ENCODE peak calls at places on chromosomes 3 and 15, in eight cellular contexts. V, G, U, D, Q, S, P and E are unnamed samples.

GRCh38 chr3:69842789-69843188 is 103.5 kb downstream of the MITF start:
- DNase-seq in V (no peak), G (no peak), U (no peak), D (no peak), Q (peak), S (no peak), P (no peak), E (no peak)

GRCh38 chr3:150081084-150081483 is 110.4 kb upstream of the PFN2 start:
- DNase-seq in V (peak), G (no peak), U (no peak), D (no peak), Q (no peak), S (no peak), P (no peak), E (no peak)

GRCh38 chr3:132966374-132966773 is 71.8 kb upstream of the TMEM108 start:
- DNase-seq in V (no peak), G (no peak), U (no peak), D (no peak), Q (no peak), S (no peak), P (no peak), E (no peak)

GRCh38 chr3:11556851-11557644 is 86.7 kb downstream of the VGLL4 start:
- DNase-seq in V (peak), G (no peak), U (no peak), D (peak), Q (peak), S (no peak), P (no peak), E (no peak)

GRCh38 chr3:37680393-37680792 is 181.3 kb upstream of the CTDSPL start:
- DNase-seq in V (peak), G (no peak), U (no peak), D (no peak), Q (no peak), S (no peak), P (no peak), E (no peak)

GRCh38 chr15:82064824-82065223 is 19.0 kb upstream of the MEX3B start:
- DNase-seq in V (peak), G (no peak), U (no peak), D (no peak), Q (no peak), S (no peak), P (no peak), E (no peak)

GRCh38 chr3:51935886-51936755 is 5.6 kb downstream of the RRP9 start:
- DNase-seq in V (no peak), G (no peak), U (no peak), D (no peak), Q (no peak), S (no peak), P (no peak), E (no peak)

GRCh38 chr3:121660356-121661171 is at the start of gene HCLS1:
- DNase-seq in V (no peak), G (no peak), U (peak), D (peak), Q (peak), S (no peak), P (no peak), E (peak)

GRCh38 chr3:123105201-123106189 is 38.7 kb downstream of the PDIA5 start:
- DNase-seq in V (no peak), G (no peak), U (peak), D (no peak), Q (no peak), S (no peak), P (no peak), E (peak)

GRCh38 chr3:42823351-42823750 is 14.1 kb downstream of the ACKR2 start:
- DNase-seq in V (no peak), G (no peak), U (no peak), D (no peak), Q (no peak), S (no peak), P (no peak), E (no peak)

GRCh38 chr15:98765610-98766009 is 117.3 kb downstream of the IGF1R start:
- DNase-seq in V (no peak), G (no peak), U (no peak), D (no peak), Q (no peak), S (no peak), P (no peak), E (no peak)

GRCh38 chr15:98770984-98771383 is 122.6 kb downstream of the IGF1R start:
- DNase-seq in V (no peak), G (no peak), U (no peak), D (no peak), Q (no peak), S (no peak), P (no peak), E (no peak)

GRCh38 chr15:98764296-98764695 is 116.0 kb downstream of the IGF1R start:
- DNase-seq in V (no peak), G (no peak), U (no peak), D (no peak), Q (no peak), S (no peak), P (no peak), E (no peak)

GRCh38 chr15:98769867-98770266 is 121.5 kb downstream of the IGF1R start:
- DNase-seq in V (no peak), G (no peak), U (no peak), D (no peak), Q (no peak), S (no peak), P (no peak), E (no peak)

DNA sequence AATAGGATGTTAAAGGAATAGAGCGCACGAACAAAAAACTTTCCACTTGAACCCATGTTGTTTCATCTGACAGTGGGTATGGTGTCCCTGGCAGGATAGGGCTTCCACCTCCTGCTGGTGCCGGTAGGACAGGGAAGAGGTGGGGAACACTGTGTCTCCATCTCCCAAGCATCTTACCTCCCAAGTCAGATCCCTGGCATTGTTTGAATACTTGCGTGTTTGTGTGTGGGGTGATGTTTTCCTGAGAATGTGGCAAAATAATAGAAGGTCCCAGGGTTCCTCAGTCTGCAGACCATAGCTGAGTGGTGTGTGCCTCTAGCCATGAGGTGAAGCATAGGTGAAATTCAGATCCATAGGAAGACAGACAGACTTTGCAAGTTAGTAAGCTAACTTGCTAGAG is 119.4 kb downstream of the IGF1R start:
- DNase-seq in V (peak), G (no peak), U (no peak), D (no peak), Q (no peak), S (no peak), P (no peak), E (no peak)
- TF ChIP-seq CTCF in V (no peak), G (no peak), U (no peak), D (no peak), Q (no peak), S (no peak), P (no peak), E (no peak)

DNA sequence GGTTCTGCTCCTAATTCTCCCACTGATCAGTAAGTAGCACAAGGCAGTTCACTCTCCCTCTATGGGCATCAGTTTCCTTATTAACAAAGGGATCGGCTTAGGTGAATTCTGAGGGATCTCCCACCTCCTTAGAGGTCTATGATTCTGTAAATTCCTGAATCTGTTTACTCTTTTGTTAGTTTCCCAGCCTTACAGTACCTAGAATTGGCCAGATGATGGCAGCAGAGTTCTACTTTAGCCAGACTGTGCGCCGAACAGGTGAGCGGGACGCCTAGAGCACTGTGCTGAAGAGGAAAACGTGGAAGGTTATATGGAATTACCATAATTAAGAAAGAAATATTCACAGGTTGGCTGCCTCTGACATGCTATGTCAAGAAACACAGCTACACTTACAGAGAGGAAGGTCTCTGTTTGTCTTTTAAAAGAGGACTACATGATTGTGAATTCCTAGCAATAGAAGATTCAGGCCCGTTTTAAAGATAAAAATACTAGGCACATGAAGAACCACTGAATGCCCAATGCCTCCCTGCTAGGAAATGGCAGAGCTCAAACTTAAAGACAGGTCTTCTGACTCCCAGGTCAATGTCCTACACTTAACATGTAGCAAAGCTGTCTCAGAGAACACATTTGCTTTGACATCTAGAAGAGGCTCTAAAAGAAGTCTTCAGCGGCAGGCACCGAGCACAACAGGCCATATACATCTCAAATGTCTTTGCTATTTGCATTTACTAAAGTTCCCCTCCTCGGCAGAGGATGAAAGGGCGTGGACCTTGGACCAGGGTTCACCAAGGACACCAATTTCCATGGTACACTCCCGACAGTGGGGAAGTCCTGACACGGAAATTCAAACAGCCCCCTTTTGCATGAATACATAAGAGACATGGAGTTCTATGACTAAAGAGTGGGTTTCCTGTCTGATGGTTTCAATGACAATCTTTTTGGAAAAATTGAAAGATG is 259.8 kb downstream of the FGF12 start:
- DNase-seq in V (peak), G (peak), U (peak), D (no peak), Q (no peak), S (peak), P (peak), E (peak)
- TF ChIP-seq CTCF in V (peak), G (peak), U (peak), D (peak), Q (peak), S (peak), P (peak), E (peak)

GRCh38 chr3:126658584-126658983 is 3.7 kb upstream of the TXNRD3 start:
- DNase-seq in V (no peak), G (no peak), U (no peak), D (no peak), Q (no peak), S (no peak), P (no peak), E (no peak)

GRCh38 chr3:126657901-126658300 is 3.0 kb upstream of the TXNRD3 start:
- DNase-seq in V (no peak), G (no peak), U (no peak), D (no peak), Q (no peak), S (no peak), P (no peak), E (no peak)

GRCh38 chr3:126656376-126657134 is 1.6 kb upstream of the TXNRD3 start:
- DNase-seq in V (no peak), G (no peak), U (no peak), D (no peak), Q (no peak), S (no peak), P (no peak), E (no peak)

GRCh38 chr3:126655887-126656286 is 963 bp upstream of the TXNRD3 start:
- DNase-seq in V (no peak), G (no peak), U (no peak), D (no peak), Q (no peak), S (no peak), P (no peak), E (no peak)

GRCh38 chr3:126654571-126655393 is at the start of gene TXNRD3:
- DNase-seq in V (peak), G (peak), U (peak), D (peak), Q (peak), S (peak), P (no peak), E (no peak)
- TF ChIP-seq CTCF in V (no peak), G (peak), U (peak), D (peak), Q (peak), S (no peak), P (peak), E (no peak)

GRCh38 chr3:71862374-71863145 is 77.6 kb upstream of the PROK2 start:
- DNase-seq in V (no peak), G (no peak), U (no peak), D (no peak), Q (no peak), S (no peak), P (no peak), E (no peak)

GRCh38 chr3:71857926-71858325 is 73.0 kb upstream of the PROK2 start:
- DNase-seq in V (no peak), G (no peak), U (no peak), D (no peak), Q (no peak), S (no peak), P (no peak), E (no peak)

GRCh38 chr3:71863563-71864190 is 78.7 kb upstream of the PROK2 start:
- DNase-seq in V (no peak), G (no peak), U (no peak), D (no peak), Q (no peak), S (no peak), P (no peak), E (no peak)

GRCh38 chr3:71858493-71859127 is 73.7 kb upstream of the PROK2 start:
- DNase-seq in V (no peak), G (no peak), U (no peak), D (no peak), Q (no peak), S (peak), P (no peak), E (no peak)

DNA sequence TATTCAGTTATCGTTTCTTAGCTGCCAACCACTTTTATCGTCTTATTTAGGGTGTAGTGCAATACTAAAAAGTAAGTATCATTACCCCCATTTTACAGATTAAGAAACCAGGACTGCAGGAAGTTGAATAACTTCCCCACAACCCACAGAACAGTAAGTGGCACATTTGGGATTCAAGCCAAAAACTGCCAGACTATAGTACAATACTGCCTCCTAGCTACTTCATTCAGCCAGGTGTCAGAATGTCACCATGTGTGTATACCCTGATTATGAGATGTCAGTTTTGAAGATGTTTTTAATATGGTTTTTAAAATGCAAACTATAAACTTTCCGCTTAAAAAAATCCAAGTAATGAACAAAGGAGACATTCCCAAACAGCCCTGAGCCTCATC is 74.2 kb upstream of the PROK2 start:
- DNase-seq in V (peak), G (peak), U (peak), D (no peak), Q (no peak), S (peak), P (peak), E (no peak)
- TF ChIP-seq CTCF in V (peak), G (peak), U (peak), D (peak), Q (peak), S (peak), P (peak), E (no peak)

DNA sequence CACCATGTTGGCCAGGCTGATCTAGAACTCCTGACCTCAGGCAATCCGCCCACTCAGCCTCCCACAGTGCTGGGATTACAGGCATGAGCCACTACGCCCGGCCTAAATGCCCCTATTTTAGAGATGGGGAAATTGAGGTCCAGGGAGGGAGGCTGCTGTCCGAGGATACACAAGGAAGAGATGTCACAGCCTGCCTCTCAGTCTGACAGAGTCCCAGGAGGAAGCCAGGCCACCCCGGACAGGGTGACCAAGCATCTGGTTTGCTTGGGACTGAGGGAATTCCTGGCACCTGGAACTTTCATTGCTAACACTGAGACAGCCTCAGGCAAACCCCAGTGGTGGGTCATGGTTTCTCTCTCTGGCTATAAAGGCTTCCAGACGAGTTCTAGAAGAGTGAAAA is 30.6 kb upstream of the ADAMTS7 start:
- DNase-seq in V (no peak), G (no peak), U (peak), D (no peak), Q (no peak), S (peak), P (no peak), E (peak)
- TF ChIP-seq CTCF in V (no peak), G (no peak), U (no peak), D (no peak), Q (no peak), S (no peak), P (no peak), E (no peak)